ENCODE peak calls at places on chromosomes 3 and 15, in four cellular contexts. I, G, U and M are unnamed samples.

GRCh38 chr3:98799479-98799878 is 36.3 kb downstream of the ST3GAL6 start:
- DNase-seq in U (no peak), G (no peak), I (no peak), M (no peak)

GRCh38 chr3:129491794-129492193 is 36.6 kb upstream of the RHO start:
- DNase-seq in U (no peak), I (no peak), G (no peak), M (no peak)

GRCh38 chr3:165895919-165896318 is 58.7 kb upstream of the BCHE start:
- DNase-seq in G (peak; percentile 20), U (no peak), I (peak; percentile 37), M (no peak)

GRCh38 chr15:98744506-98744905 is 96.2 kb downstream of the IGF1R start:
- DNase-seq in G (no peak), U (no peak), I (no peak), M (no peak)

GRCh38 chr3:146972726-146973125 is 367.6 kb upstream of the PLSCR5 start:
- DNase-seq in U (no peak), I (no peak), G (no peak), M (no peak)

GRCh38 chr3:16400143-16400935 is 113.2 kb downstream of the RFTN1 start:
- DNase-seq in I (no peak), G (no peak), U (no peak), M (no peak)

GRCh38 chr15:48052871-48053383 is 67.9 kb upstream of the SLC24A5 start:
- DNase-seq in G (no peak), U (no peak), I (no peak), M (no peak)

GRCh38 chr3:113097821-113098516 is 107.2 kb downstream of the GTPBP8 start:
- DNase-seq in I (peak; percentile 56), U (no peak), G (no peak), M (no peak)

GRCh38 chr3:47594792-47595191 is 16.1 kb upstream of the CSPG5 start:
- DNase-seq in I (no peak), G (no peak), U (peak; percentile 63), M (no peak)

GRCh38 chr15:85793641-85794597 is 806 bp downstream of the KLHL25 start:
- DNase-seq in U (no peak), I (peak; percentile 28), G (no peak), M (no peak)

GRCh38 chr15:91338763-91339162 is 238.7 kb downstream of the SV2B start:
- DNase-seq in I (no peak), G (no peak), U (peak; percentile 13), M (no peak)

GRCh38 chr15:32856753-32857152 is 138.9 kb downstream of the GREM1 start:
- DNase-seq in U (no peak), G (no peak), I (no peak), M (no peak)

GRCh38 chr3:3080309-3080708 is 29.9 kb downstream of the IL5RA start:
- DNase-seq in G (no peak), I (no peak), U (no peak), M (no peak)

GRCh38 chr3:52277972-52278509 is 408 bp downstream of the WDR82 start:
- DNase-seq in G (peak; percentile 49), U (no peak), I (no peak), M (no peak)

GRCh38 chr3:152656207-152657001 is 178.5 kb upstream of the P2RY1 start:
- DNase-seq in I (no peak), G (peak; percentile 21), U (no peak), M (no peak)

GRCh38 chr15:69134841-69135240 is 25.6 kb upstream of the GLCE start:
- DNase-seq in U (no peak), G (no peak), I (no peak), M (no peak)

GRCh38 chr15:69132430-69132829 is 28.0 kb upstream of the GLCE start:
- DNase-seq in G (no peak), U (no peak), I (no peak), M (no peak)

GRCh38 chr15:69132935-69133861 is 27.2 kb upstream of the GLCE start:
- DNase-seq in I (peak; percentile 10), G (no peak), U (no peak), M (no peak)

GRCh38 chr15:69131362-69132215 is 28.8 kb upstream of the GLCE start:
- DNase-seq in G (no peak), I (no peak), U (no peak), M (no peak)

GRCh38 chr15:69133862-69134519 is 26.4 kb upstream of the GLCE start:
- DNase-seq in G (no peak), U (no peak), I (no peak), M (no peak)
- TF ChIP-seq CBX5 in G (no peak), U (no peak), I (no peak), M (no peak)

DNA sequence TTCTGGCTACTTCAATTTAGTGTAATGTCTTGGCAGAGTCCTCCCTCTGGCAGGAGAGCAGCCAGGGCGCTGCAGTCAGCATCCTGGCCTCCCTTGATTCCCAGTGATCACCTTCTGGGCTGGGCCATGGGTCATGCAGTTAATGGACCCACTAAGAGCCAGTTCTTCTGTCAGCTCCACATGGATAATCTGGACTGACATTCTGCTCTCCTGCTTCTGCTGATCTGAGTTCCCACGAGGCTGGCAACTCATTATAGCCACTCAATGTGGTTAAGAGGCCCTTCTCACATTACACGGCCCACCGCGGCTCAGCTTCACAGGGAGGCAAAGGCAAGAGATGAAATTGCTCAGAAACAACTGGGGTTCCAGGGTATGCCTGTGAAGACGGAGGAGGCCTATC is 94.0 kb downstream of the WDR76 start:
- DNase-seq in I (no peak), U (no peak), G (no peak), M (no peak)
- TF ChIP-seq MAX in I (no peak), U (no peak), G (no peak), M (no peak)

GRCh38 chr3:106392905-106393304 is 524.1 kb upstream of the CBLB start:
- DNase-seq in I (no peak), G (no peak), U (no peak), M (no peak)
- TF ChIP-seq CBX5 in I (no peak), G (no peak), U (no peak), M (no peak)

DNA sequence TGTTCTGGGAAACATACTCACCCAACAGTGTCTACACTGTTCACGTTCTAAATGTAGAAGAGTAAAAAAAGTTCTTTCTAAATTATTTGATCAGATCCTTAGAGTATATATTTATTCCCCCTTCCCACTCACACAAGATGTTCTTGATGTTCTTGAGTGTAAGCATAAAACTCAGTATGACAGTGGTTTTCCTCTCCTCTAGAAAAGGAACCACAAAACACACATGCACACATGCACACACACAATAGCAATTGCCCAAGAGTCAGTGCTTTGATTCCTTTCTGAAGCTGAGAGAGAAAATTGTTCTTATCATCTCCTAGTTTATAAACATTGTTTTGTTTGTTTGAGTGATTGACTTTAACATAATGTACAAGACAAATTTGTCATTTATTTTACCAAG is 123.2 kb upstream of the PHLDB2 start:
- DNase-seq in G (no peak), U (no peak), I (no peak), M (no peak)
- TF ChIP-seq MAX in G (no peak), U (no peak), I (no peak), M (no peak)

GRCh38 chr3:9695322-9695721 is 8.3 kb upstream of the CPNE9 start:
- DNase-seq in G (no peak), U (no peak), I (no peak), M (no peak)
- TF ChIP-seq CBX5 in G (no peak), U (no peak), I (no peak), M (no peak)

DNA sequence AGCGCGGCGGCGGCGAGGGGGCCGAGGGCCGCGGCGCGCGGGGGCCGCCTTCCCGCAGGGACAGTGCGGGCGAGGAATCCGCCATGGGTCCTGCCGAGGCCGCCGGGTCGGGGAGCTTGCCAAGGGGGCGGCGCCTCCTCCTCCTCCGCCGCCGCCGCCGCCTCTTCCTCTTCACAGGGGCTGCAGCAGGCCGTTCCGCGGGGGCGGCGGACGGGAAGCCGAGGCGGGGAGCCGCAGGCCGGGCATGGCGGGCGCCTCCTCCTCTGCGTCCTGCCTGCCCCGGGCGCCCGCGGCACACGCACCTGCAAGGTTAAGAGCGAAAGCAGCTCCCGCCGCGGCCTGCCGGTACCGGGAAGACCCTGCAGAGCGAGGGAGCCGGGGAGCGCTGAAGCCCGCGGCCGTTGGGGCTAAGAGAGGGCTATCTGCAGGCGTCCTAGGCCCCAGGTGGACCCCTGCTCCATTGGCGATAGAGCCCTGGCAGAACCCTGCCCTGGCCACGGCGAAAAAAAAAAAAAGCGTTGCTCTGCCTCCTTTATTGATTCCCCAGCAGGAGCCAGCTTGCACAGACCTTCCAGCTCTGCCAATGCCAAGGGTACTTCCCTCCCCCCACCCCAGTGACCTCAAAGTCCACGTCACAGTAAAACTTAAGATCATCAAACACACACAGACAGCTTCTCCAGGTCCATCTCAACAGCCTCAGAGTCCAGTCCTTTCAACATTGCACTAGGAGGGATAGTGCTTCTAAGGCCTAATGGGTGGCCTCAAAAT is at the start of gene LYSMD2:
- DNase-seq in I (no peak), G (peak; percentile 74), U (no peak), M (no peak)
- TF ChIP-seq MAX in I (peak; percentile 3), G (no peak), U (no peak), M (no peak)

GRCh38 chr3:29302619-29303018 is 21.7 kb downstream of the RBMS3 start:
- DNase-seq in U (no peak), I (no peak), G (no peak), M (no peak)

GRCh38 chr3:29307229-29307796 is 26.4 kb downstream of the RBMS3 start:
- DNase-seq in U (no peak), I (no peak), G (no peak), M (no peak)

GRCh38 chr3:29297998-29298397 is 17.1 kb downstream of the RBMS3 start:
- DNase-seq in G (no peak), U (no peak), I (no peak), M (no peak)

DNA sequence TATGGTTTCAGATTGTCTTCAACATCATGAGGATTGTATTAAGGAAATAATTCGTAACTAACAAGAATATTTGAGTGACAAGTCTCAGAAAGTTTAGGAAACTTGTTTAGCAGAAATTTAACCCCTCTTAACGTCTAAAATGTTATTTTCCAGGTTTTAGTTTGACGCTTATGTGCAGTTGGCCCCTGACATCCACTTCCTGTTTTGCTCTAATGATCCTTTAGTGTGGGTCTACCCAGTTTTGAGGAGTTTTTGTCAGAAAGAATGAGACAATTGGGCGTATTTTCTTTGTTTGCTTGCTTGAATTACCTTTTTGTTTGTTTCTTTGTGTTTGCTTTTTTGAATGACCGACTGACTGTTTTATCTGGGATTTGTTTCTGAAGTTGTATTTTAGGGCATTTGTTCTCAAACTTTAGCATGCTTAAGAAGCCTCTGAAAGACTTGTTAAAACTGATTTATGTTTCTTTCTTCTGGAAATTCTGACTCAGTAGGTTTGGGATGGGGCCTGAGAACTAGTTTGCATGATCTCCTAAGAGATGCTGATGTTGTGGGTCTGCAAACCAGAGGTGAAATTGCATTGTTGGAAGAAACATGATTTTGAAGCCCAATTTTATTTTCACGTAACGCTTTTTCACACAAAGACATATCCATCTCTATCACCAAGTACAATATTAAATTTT is 20.6 kb downstream of the RBMS3 start:
- DNase-seq in G (no peak), U (no peak), I (no peak), M (no peak)
- TF ChIP-seq CBX5 in G (no peak), U (no peak), I (no peak), M (no peak)

DNA sequence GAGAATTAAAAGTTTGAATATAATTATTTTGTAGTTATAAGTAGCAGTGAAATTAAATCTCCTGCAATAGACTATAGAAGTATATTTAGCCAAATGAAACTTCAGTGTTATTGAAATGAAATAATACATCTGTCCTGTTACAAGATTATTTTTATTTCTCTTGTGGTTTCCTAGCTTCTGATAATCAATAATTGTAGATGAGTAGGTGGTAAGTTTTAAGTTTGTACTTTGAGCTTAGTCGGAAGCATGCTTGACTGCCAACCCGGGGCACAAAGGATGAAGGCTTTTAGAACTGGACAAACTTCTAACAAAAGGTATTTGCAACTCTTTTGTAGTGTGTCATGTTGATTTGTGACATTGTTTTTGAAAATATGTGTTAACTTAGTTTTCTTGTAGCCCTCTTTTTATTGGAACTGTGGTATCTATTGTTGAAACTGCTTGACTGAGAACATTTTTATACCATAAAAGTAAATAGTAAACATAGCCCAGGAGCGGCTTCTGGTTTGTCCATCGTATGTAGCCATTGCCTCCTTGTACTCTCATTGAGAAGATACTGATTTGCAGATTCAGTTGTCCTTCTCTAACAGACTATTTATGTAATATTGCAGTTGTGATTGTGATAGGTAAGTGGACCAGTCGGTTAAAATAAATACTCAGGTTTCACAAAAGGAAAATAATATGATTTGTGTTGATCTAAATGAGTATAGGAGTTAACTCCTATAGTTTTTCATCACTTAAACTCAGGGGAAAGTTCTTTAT is 2.9 kb downstream of the CTNNB1 start:
- DNase-seq in U (no peak), G (no peak), I (peak; percentile 37), M (no peak)
- TF ChIP-seq MAX in U (no peak), G (no peak), I (no peak), M (no peak)